ENCODE peak calls at places on chromosomes 2 and 18, in five cellular contexts. One of them, this sample, is unnamed.

GRCh38 chr2:241007880-241008710 is 9.7 kb downstream of the SNED1 start:
- DNase-seq in B cell: no peak
- DNase-seq in HL-60: no peak
- DNase-seq in fibroblast of lung: no peak
- DNase-seq in right atrium auricular region: peak
- DNase-seq in this sample: peak

GRCh38 chr2:237025090-237025865 is 60.4 kb upstream of the COPS8 start:
- DNase-seq in B cell: no peak
- DNase-seq in right atrium auricular region: peak
- DNase-seq in fibroblast of lung: peak
- DNase-seq in HL-60: peak
- DNase-seq in this sample: no peak

GRCh38 chr2:149490296-149490695 is 97.3 kb downstream of the MMADHC start:
- DNase-seq in right atrium auricular region: no peak
- DNase-seq in fibroblast of lung: peak
- DNase-seq in B cell: no peak
- DNase-seq in HL-60: no peak
- DNase-seq in this sample: no peak

GRCh38 chr2:43568226-43568625 is 27.6 kb downstream of the THADA start:
- DNase-seq in B cell: no peak
- DNase-seq in right atrium auricular region: no peak
- DNase-seq in HL-60: no peak
- DNase-seq in fibroblast of lung: no peak
- DNase-seq in this sample: no peak

GRCh38 chr2:170512271-170512670 is 202.9 kb upstream of the SP5 start:
- DNase-seq in right atrium auricular region: no peak
- DNase-seq in HL-60: no peak
- DNase-seq in fibroblast of lung: no peak
- DNase-seq in B cell: no peak
- DNase-seq in this sample: no peak

GRCh38 chr2:45001629-45002385 is 7.4 kb downstream of the SIX2 start:
- DNase-seq in HL-60: no peak
- DNase-seq in fibroblast of lung: no peak
- DNase-seq in right atrium auricular region: no peak
- DNase-seq in B cell: no peak
- DNase-seq in this sample: no peak

GRCh38 chr18:12990128-12990485 is 1.1 kb upstream of the CEP192 start:
- DNase-seq in HL-60: peak
- DNase-seq in right atrium auricular region: no peak
- DNase-seq in B cell: no peak
- DNase-seq in fibroblast of lung: no peak
- DNase-seq in this sample: no peak

GRCh38 chr2:29755829-29756228 is 165.6 kb downstream of the ALK start:
- DNase-seq in right atrium auricular region: no peak
- DNase-seq in HL-60: no peak
- DNase-seq in B cell: no peak
- DNase-seq in fibroblast of lung: no peak
- DNase-seq in this sample: no peak

GRCh38 chr18:7523772-7524171 is 43.3 kb upstream of the PTPRM start:
- DNase-seq in B cell: no peak
- DNase-seq in fibroblast of lung: no peak
- DNase-seq in HL-60: no peak
- DNase-seq in right atrium auricular region: no peak
- DNase-seq in this sample: no peak

GRCh38 chr2:220533485-220533884 is 906.1 kb downstream of the SLC4A3 start:
- DNase-seq in HL-60: no peak
- DNase-seq in B cell: no peak
- DNase-seq in fibroblast of lung: peak
- DNase-seq in right atrium auricular region: no peak
- DNase-seq in this sample: no peak

GRCh38 chr18:55047546-55047945 is 88.3 kb upstream of the CCDC68 start:
- DNase-seq in right atrium auricular region: no peak
- DNase-seq in HL-60: no peak
- DNase-seq in fibroblast of lung: peak
- DNase-seq in B cell: no peak
- DNase-seq in this sample: no peak

GRCh38 chr2:213234641-213235040 is 49.6 kb upstream of the SPAG16 start:
- DNase-seq in right atrium auricular region: no peak
- DNase-seq in fibroblast of lung: no peak
- DNase-seq in B cell: no peak
- DNase-seq in HL-60: no peak
- DNase-seq in this sample: no peak

GRCh38 chr2:207258191-207258991 is 92.6 kb upstream of the KLF7 start:
- DNase-seq in HL-60: no peak
- DNase-seq in fibroblast of lung: peak
- DNase-seq in B cell: no peak
- DNase-seq in right atrium auricular region: peak
- DNase-seq in this sample: no peak

GRCh38 chr18:40821596-40822243 is 1133.3 kb upstream of the PIK3C3 start:
- DNase-seq in HL-60: no peak
- DNase-seq in B cell: no peak
- DNase-seq in right atrium auricular region: no peak
- DNase-seq in fibroblast of lung: no peak
- DNase-seq in this sample: no peak

GRCh38 chr2:216887132-216887531 is 27.3 kb upstream of the TNP1 start:
- DNase-seq in HL-60: no peak
- DNase-seq in right atrium auricular region: no peak
- DNase-seq in B cell: no peak
- DNase-seq in fibroblast of lung: no peak
- DNase-seq in this sample: no peak

GRCh38 chr2:133733856-133734255 is 165.6 kb upstream of the NCKAP5 start:
- DNase-seq in B cell: no peak
- DNase-seq in fibroblast of lung: peak
- DNase-seq in right atrium auricular region: no peak
- DNase-seq in HL-60: no peak
- DNase-seq in this sample: no peak

GRCh38 chr18:37564796-37565137 is 831 bp downstream of the CELF4 start:
- DNase-seq in right atrium auricular region: no peak
- DNase-seq in fibroblast of lung: peak
- DNase-seq in HL-60: no peak
- DNase-seq in B cell: no peak
- DNase-seq in this sample: peak

GRCh38 chr2:216914491-216914890 is 54.6 kb upstream of the TNP1 start:
- DNase-seq in B cell: no peak
- DNase-seq in HL-60: no peak
- DNase-seq in right atrium auricular region: no peak
- DNase-seq in fibroblast of lung: no peak
- DNase-seq in this sample: no peak

GRCh38 chr2:127552846-127553245 is 17.4 kb downstream of the MYO7B start:
- DNase-seq in right atrium auricular region: no peak
- DNase-seq in B cell: no peak
- DNase-seq in HL-60: no peak
- DNase-seq in fibroblast of lung: no peak
- DNase-seq in this sample: no peak

GRCh38 chr18:63382843-63383242 is 15.8 kb upstream of the KDSR start:
- DNase-seq in B cell: no peak
- DNase-seq in fibroblast of lung: no peak
- DNase-seq in right atrium auricular region: no peak
- DNase-seq in HL-60: no peak
- DNase-seq in this sample: no peak

GRCh38 chr2:198312621-198313483 is 508.5 kb downstream of the PLCL1 start:
- DNase-seq in HL-60: no peak
- DNase-seq in B cell: no peak
- DNase-seq in right atrium auricular region: no peak
- DNase-seq in fibroblast of lung: no peak
- DNase-seq in this sample: no peak

GRCh38 chr18:50469380-50469781 is 90.5 kb upstream of the MAPK4 start:
- DNase-seq in HL-60: no peak
- DNase-seq in B cell: no peak
- DNase-seq in right atrium auricular region: no peak
- DNase-seq in fibroblast of lung: no peak
- DNase-seq in this sample: no peak

GRCh38 chr2:235591231-235591730 is 97.4 kb downstream of the AGAP1 start:
- DNase-seq in B cell: no peak
- DNase-seq in HL-60: no peak
- DNase-seq in right atrium auricular region: no peak
- DNase-seq in fibroblast of lung: no peak
- DNase-seq in this sample: no peak

DNA sequence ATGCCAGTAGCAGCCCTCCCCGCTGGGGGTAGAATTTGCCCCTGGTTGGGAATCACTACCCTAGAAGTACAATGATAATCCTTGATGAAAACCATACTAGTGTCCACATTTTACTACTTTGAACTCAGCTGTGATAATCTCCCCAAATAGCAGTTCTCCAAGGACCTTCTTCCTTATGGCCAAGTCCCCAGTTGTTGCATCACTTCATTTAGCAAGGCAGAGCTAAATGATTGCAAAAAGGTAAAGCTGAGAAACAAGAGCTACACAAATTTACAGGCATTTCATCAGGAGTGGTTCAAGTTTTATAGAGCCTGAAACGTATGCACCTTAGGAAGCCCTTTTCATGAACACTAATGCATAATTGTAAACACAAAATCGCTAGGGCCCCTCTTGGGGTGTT is 44.9 kb upstream of the REL start:
- DNase-seq in fibroblast of lung: no peak
- DNase-seq in B cell: no peak
- DNase-seq in HL-60: peak
- DNase-seq in right atrium auricular region: no peak
- DNase-seq in this sample: no peak
- TF ChIP-seq CTCF in fibroblast of lung: no peak
- TF ChIP-seq CTCF in B cell: no peak
- TF ChIP-seq CTCF in HL-60: no peak
- TF ChIP-seq CTCF in right atrium auricular region: no peak
- TF ChIP-seq CTCF in this sample: no peak

DNA sequence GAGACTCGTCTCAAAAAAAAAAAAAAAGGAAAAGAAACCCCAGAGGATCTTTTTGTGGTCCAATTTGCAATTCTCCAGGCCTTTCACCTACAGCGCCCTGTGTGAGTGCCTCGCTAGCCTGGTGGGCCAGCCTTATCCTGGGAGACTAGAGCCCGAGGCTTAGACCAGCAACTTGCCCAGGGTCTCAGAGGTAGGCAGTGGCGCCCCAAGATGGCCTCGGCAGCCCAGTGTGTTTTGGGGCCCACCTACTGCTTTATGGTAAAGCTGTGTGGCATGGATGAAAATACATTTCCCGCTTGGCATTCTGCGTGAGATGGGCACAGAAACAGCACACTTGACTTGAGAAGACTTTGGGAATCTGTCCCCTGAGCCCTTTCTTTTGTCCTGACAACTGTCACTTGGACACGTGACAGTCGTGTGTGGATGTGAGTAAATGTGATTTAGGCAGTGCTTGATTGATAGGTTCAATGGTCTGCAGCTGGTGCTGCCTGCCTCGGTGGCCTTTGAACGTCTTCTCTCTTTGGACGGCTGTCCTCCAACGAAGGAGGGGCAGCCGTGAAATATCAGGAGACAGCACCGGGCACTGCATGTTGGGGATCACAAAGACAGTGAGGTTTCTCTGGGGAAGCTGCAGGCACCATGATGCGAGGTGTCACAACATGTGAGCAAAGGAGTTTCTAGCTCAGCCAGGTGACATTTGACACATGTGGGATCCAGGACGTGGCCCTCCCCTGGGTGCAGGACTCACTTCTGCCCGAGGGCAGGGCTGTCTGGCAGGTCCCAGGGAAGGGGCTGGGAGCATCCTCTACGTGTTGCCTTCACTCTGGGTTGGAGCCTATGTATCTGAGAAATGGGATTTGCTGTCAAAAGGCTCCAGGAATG is 209.5 kb upstream of the TWIST2 start:
- DNase-seq in right atrium auricular region: peak
- DNase-seq in HL-60: no peak
- DNase-seq in B cell: no peak
- DNase-seq in fibroblast of lung: no peak
- DNase-seq in this sample: peak
- TF ChIP-seq CTCF in right atrium auricular region: no peak
- TF ChIP-seq CTCF in HL-60: no peak
- TF ChIP-seq CTCF in B cell: no peak
- TF ChIP-seq CTCF in fibroblast of lung: no peak
- TF ChIP-seq CTCF in this sample: no peak

GRCh38 chr2:140085674-140086073 is 1305.5 kb upstream of the NXPH2 start:
- DNase-seq in HL-60: no peak
- DNase-seq in B cell: no peak
- DNase-seq in fibroblast of lung: no peak
- DNase-seq in right atrium auricular region: no peak
- DNase-seq in this sample: no peak
- TF ChIP-seq CTCF in HL-60: no peak
- TF ChIP-seq CTCF in B cell: no peak
- TF ChIP-seq CTCF in fibroblast of lung: peak
- TF ChIP-seq CTCF in right atrium auricular region: no peak
- TF ChIP-seq CTCF in this sample: no peak

DNA sequence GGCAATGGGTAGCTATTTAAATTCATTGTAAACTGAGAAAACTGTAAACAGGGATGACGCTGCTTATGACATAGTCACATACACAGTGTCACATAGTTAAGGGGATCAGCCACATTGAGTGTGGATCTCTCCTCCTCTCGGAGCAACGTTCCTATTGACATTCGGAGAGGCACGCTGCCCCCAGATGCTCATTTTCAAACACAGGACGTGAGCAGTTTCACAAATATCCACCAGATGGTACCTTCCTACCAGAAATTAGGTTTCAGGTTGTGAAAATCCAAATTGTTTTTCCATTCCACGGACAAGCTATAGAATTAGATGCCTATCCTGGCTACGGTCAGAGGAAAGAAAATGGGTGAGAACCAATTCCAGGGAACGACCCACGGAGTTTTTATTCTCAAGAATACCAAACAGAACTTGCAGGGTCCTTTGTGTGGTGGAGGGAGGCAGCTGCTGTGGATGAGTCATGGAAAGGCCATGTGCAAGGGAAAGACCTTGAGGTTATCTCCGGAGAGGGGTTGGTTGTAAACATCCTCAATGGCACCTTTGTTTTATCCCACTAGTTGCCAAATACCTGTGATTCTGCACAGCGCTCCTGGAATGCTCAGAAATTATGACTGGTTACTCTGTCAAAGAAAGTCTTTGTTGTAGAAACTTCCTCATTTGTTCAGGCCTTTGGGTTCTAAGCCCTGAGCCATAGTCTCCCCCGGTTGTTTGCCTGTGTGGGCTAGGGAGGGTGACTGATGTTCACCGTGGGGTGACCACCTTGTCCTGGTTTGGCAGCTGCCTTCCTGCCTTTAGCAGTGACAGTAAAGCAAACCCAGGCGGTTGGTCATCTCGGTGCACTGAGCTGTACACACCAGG is 88.0 kb downstream of the ACTR3 start:
- DNase-seq in B cell: no peak
- DNase-seq in HL-60: no peak
- DNase-seq in right atrium auricular region: no peak
- DNase-seq in fibroblast of lung: peak
- DNase-seq in this sample: no peak
- TF ChIP-seq CTCF in B cell: no peak
- TF ChIP-seq CTCF in HL-60: no peak
- TF ChIP-seq CTCF in right atrium auricular region: no peak
- TF ChIP-seq CTCF in fibroblast of lung: peak
- TF ChIP-seq CTCF in this sample: peak

GRCh38 chr2:138501427-138502252 is at the start of gene SPOPL:
- DNase-seq in B cell: peak
- DNase-seq in right atrium auricular region: peak
- DNase-seq in fibroblast of lung: peak
- DNase-seq in HL-60: peak
- DNase-seq in this sample: peak
- TF ChIP-seq CTCF in B cell: peak
- TF ChIP-seq CTCF in right atrium auricular region: peak
- TF ChIP-seq CTCF in fibroblast of lung: no peak
- TF ChIP-seq CTCF in HL-60: no peak
- TF ChIP-seq CTCF in this sample: peak

GRCh38 chr18:79797518-79798345 is at the start of gene KCNG2:
- DNase-seq in B cell: no peak
- DNase-seq in HL-60: no peak
- DNase-seq in right atrium auricular region: no peak
- DNase-seq in fibroblast of lung: peak
- DNase-seq in this sample: peak
- TF ChIP-seq CTCF in B cell: no peak
- TF ChIP-seq CTCF in HL-60: no peak
- TF ChIP-seq CTCF in right atrium auricular region: no peak
- TF ChIP-seq CTCF in fibroblast of lung: no peak
- TF ChIP-seq CTCF in this sample: peak